ENCODE peak calls at places on chromosomes 16 and 17, in four cellular contexts. One of them, this sample, is unnamed.
A peak's percentile ranks its signal among the peaks of the same experiment; 100 is the strongest.

GRCh38 chr16:85913141-85913601 is 14.2 kb downstream of the IRF8 start:
- DNase-seq in prostate gland: no peak
- DNase-seq in left lung: no peak
- DNase-seq in keratinocyte: no peak
- DNase-seq in this sample: no peak

GRCh38 chr17:43905985-43906852 is 1.1 kb downstream of the MPP2 start:
- DNase-seq in keratinocyte: no peak
- DNase-seq in prostate gland: no peak
- DNase-seq in left lung: peak; percentile 51
- DNase-seq in this sample: no peak

GRCh38 chr16:51939371-51940005 is 607.5 kb downstream of the TOX3 start:
- DNase-seq in prostate gland: no peak
- DNase-seq in left lung: no peak
- DNase-seq in keratinocyte: no peak
- DNase-seq in this sample: no peak

GRCh38 chr16:47150067-47150466 is 6.3 kb upstream of the NETO2 start:
- DNase-seq in prostate gland: no peak
- DNase-seq in keratinocyte: no peak
- DNase-seq in left lung: no peak
- DNase-seq in this sample: no peak

GRCh38 chr17:74738051-74738996 is 1.3 kb downstream of the RAB37 start:
- DNase-seq in prostate gland: no peak
- DNase-seq in keratinocyte: no peak
- DNase-seq in left lung: no peak
- DNase-seq in this sample: peak; percentile 60

GRCh38 chr17:72151565-72152391 is 31.0 kb downstream of the SOX9 start:
- DNase-seq in prostate gland: peak; percentile 85
- DNase-seq in left lung: peak; percentile 49
- DNase-seq in keratinocyte: no peak
- DNase-seq in this sample: no peak

GRCh38 chr17:39904990-39905288 is 13.5 kb downstream of the GSDMB start:
- DNase-seq in prostate gland: no peak
- DNase-seq in keratinocyte: no peak
- DNase-seq in left lung: no peak
- DNase-seq in this sample: no peak

GRCh38 chr16:70573451-70574121 is 50.0 kb downstream of the SF3B3 start:
- DNase-seq in keratinocyte: no peak
- DNase-seq in left lung: no peak
- DNase-seq in prostate gland: peak; percentile 52
- DNase-seq in this sample: no peak

GRCh38 chr16:49647673-49648072 is 208.2 kb downstream of the ZNF423 start:
- DNase-seq in left lung: no peak
- DNase-seq in prostate gland: no peak
- DNase-seq in keratinocyte: no peak
- DNase-seq in this sample: no peak

DNA sequence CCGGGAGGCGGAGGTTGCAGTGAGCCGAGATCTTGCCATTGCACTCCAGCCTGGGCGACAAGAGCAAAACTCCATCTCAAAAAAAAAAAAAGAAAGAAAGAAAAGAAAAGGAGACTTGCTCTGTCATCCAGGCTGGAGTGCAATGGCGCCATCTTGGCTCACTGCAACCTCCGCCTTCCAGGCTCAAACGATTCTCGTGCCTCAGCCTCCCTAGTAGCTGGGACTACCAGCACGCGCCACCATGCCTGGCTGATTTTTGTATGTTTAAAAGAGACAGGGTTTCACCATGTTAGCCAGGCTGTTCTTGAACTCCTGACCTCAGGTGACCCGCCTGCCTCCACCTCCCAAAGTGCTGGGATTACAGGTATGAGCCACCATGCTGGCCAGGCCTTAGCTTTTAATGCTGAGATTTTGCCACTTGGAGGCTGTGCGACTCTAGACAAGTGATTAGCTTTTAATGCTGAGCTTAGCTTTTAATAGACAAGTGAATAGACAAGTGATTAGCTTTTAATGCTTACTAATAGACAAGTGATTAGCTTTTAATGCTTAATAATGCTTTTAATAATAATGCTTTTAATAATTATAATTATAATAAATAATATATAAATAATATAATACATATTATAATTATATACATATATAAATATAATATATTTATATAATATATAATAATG is 9.6 kb downstream of the LDAF1 start:
- DNase-seq in keratinocyte: no peak
- DNase-seq in left lung: no peak
- DNase-seq in prostate gland: no peak
- DNase-seq in this sample: no peak
- H3K36me3 ChIP-seq in keratinocyte: peaks cover 35% of the 10 kb centered on the region
- H3K36me3 ChIP-seq in left lung: peaks cover 67% of the 10 kb centered on the region
- H3K36me3 ChIP-seq in prostate gland: peaks cover 10% of the 10 kb centered on the region
- H3K36me3 ChIP-seq in this sample: peaks cover 18% of the 10 kb centered on the region

GRCh38 chr16:56943761-56944375 is 11.9 kb downstream of the HERPUD1 start:
- DNase-seq in prostate gland: no peak
- DNase-seq in keratinocyte: no peak
- DNase-seq in left lung: no peak
- DNase-seq in this sample: no peak

GRCh38 chr16:56938664-56939513 is 6.9 kb downstream of the HERPUD1 start:
- DNase-seq in left lung: no peak
- DNase-seq in prostate gland: no peak
- DNase-seq in keratinocyte: no peak
- DNase-seq in this sample: peak; percentile 16

GRCh38 chr16:56939801-56940200 is 7.9 kb downstream of the HERPUD1 start:
- DNase-seq in left lung: no peak
- DNase-seq in keratinocyte: no peak
- DNase-seq in prostate gland: no peak
- DNase-seq in this sample: no peak

GRCh38 chr16:56941092-56941491 is 9.2 kb downstream of the HERPUD1 start:
- DNase-seq in left lung: no peak
- DNase-seq in prostate gland: no peak
- DNase-seq in keratinocyte: no peak
- DNase-seq in this sample: no peak

DNA sequence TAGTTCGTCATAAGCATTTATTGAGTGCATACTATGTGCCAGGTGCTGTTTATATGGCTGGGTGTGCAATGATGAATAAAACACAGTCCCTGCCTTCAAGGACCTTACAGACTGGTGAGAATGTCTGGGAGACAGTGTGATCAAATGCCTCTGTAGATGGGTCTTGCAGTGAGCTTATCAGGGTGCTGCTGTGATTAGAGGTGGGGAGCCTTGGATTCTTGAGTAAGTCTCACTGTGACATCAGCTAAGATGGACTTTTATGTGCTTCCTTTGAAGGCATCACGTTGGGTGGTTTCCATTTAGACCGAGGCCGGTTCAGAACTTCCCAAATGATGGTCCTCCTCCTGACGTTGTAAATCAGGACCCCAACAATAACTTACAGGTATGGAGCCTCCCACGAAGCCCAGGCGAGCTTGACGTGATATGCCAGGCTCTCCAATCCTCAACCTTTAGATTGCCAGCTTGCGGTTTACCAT is 10.0 kb downstream of the HERPUD1 start:
- DNase-seq in keratinocyte: no peak
- DNase-seq in prostate gland: no peak
- DNase-seq in left lung: no peak
- DNase-seq in this sample: no peak
- H3K36me3 ChIP-seq in keratinocyte: peaks cover 72% of the 10 kb centered on the region
- H3K36me3 ChIP-seq in prostate gland: peaks cover 46% of the 10 kb centered on the region
- H3K36me3 ChIP-seq in left lung: peaks cover 100% of the 10 kb centered on the region
- H3K36me3 ChIP-seq in this sample: peaks cover 72% of the 10 kb centered on the region

DNA sequence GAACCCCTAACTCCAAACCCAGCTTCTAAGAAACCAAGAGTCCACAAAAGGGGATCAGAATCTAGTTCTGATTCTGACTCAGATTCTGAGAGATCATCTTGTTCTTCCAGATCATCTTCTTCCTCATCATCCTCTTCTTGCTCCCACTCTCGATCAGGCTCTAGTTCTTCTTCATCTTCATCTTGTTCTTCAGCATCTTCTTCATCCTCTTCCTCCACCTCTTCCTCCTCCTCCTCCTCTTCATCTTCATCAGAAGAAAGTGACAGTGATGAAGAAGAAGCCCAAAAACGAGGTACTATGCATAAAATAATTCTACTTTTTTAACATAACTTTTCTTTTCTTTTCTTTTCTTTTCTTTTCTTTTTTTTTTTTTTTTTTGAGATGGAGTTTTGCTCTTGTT is 129.9 kb upstream of the RBL2 start:
- DNase-seq in prostate gland: no peak
- DNase-seq in keratinocyte: no peak
- DNase-seq in left lung: no peak
- DNase-seq in this sample: no peak
- H3K36me3 ChIP-seq in prostate gland: no peaks in the 10 kb centered on the region
- H3K36me3 ChIP-seq in keratinocyte: peaks cover 26% of the 10 kb centered on the region
- H3K36me3 ChIP-seq in left lung: peaks cover 82% of the 10 kb centered on the region
- H3K36me3 ChIP-seq in this sample: peaks cover 14% of the 10 kb centered on the region

DNA sequence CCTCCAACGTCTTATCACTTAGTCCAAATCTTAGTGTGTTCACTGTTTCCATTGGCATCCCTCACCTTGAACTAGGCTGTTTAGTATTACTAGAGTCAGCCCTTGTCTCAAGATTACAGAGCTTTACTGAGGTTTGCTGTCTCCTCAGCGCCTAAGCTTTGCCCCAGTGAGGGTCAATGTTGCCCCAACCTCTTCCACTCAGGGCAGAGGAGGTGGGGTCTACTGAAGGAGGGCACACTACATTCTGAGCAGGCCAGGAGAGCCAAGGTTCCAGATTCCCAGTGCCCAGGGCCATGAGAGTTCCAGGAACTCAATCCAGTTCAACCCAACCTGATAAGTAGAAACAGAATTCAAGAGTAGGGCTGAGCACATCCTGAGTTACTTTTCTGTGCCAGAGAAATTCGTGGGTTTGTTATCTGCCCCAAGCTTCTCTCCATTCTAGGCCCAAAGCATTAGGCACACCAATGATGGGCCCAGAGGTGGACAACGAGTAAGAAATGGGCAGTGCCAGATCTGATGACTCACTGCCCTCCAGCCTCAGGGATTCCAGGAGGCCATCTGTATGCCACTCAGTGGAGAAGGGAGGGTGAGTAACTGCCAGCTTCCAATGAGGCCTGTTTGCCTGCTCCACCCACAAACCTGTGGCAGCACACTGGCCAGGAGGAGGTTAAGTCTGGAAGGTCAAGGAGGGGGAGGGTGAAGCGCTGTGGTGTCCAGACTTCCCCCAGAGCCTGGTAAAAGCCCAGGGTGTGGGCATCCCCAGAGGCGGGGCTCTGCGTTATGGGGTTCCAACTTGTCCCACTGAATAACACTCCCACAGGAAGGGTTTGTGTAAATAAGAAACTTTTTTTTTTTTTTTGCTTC is 8.2 kb downstream of the TUBG2 start:
- DNase-seq in keratinocyte: no peak
- DNase-seq in left lung: peak; percentile 67
- DNase-seq in prostate gland: peak; percentile 39
- DNase-seq in this sample: no peak
- H3K36me3 ChIP-seq in keratinocyte: peaks cover 35% of the 10 kb centered on the region
- H3K36me3 ChIP-seq in left lung: peaks cover 53% of the 10 kb centered on the region
- H3K36me3 ChIP-seq in prostate gland: peaks cover 12% of the 10 kb centered on the region
- H3K36me3 ChIP-seq in this sample: no peaks in the 10 kb centered on the region

GRCh38 chr17:59714255-59714654 is 6.8 kb downstream of the VMP1 start:
- DNase-seq in left lung: no peak
- DNase-seq in keratinocyte: no peak
- DNase-seq in prostate gland: no peak
- DNase-seq in this sample: no peak
- H3K36me3 ChIP-seq in left lung: no peaks in the 10 kb centered on the region
- H3K36me3 ChIP-seq in keratinocyte: peaks cover 2% of the 10 kb centered on the region
- H3K36me3 ChIP-seq in prostate gland: no peaks in the 10 kb centered on the region
- H3K36me3 ChIP-seq in this sample: no peaks in the 10 kb centered on the region

DNA sequence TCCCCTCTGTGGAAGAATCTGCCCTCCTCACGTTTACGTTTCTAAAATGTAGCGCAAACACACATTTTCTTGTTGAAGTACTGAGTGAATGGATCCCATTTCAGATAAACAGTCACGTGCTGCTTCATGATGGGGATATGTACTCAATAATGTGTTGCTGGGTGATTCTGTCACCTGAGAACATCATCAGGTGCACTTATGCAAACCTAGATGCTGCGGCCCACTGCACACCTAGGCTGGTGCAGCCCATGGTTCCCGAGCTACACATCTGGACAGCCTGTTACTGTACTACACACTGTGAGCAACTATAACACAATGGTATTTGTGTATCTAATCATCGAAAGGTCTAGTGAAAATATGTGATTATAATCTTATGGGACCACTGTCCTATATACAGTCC is 26.5 kb downstream of the MARF1 start:
- DNase-seq in prostate gland: no peak
- DNase-seq in left lung: no peak
- DNase-seq in keratinocyte: no peak
- DNase-seq in this sample: no peak
- H3K36me3 ChIP-seq in prostate gland: no peaks in the 10 kb centered on the region
- H3K36me3 ChIP-seq in left lung: peaks cover 100% of the 10 kb centered on the region
- H3K36me3 ChIP-seq in keratinocyte: peaks cover 30% of the 10 kb centered on the region
- H3K36me3 ChIP-seq in this sample: peaks cover 87% of the 10 kb centered on the region

This sample was measured in effector memory CD4-positive, alpha-beta T cell.